ENCODE peak calls at places on chromosomes 1 and 21, in eight cellular contexts. B is stomach, R is transverse colon, W is uterus, T is thyroid gland, U is K562, E is sigmoid colon, M is body of pancreas. N is an unnamed sample.

GRCh38 chr1:192776998-192777397 is 31.8 kb upstream of the RGS2 start:
- DNase-seq in B (no peak), R (no peak), W (no peak), T (no peak), U (no peak), E (no peak), M (no peak), N (no peak)

GRCh38 chr1:44212355-44213221 is 683 bp upstream of the DMAP1 start:
- DNase-seq in B (no peak), R (no peak), W (no peak), T (no peak), U (no peak), E (no peak), M (no peak), N (no peak)

GRCh38 chr21:45532826-45533730 is 9.2 kb downstream of the SLC19A1 start:
- DNase-seq in B (peak; percentile 68), R (peak; percentile 90), W (no peak), T (peak; percentile 3), U (no peak), E (peak; percentile 59), M (no peak), N (peak; percentile 57)

GRCh38 chr1:188937965-188938551 is 1539.6 kb downstream of the BRINP3 start:
- DNase-seq in B (no peak), R (no peak), W (no peak), T (no peak), U (no peak), E (no peak), M (no peak), N (no peak)

GRCh38 chr1:240149488-240150094 is 57.9 kb downstream of the FMN2 start:
- DNase-seq in B (no peak), R (no peak), W (no peak), T (no peak), U (peak; percentile 31), E (no peak), M (no peak), N (no peak)

GRCh38 chr1:53525595-53525994 is 66.4 kb downstream of the DMRTB1 start:
- DNase-seq in B (no peak), R (no peak), W (no peak), T (no peak), U (peak; percentile 50), E (no peak), M (no peak), N (no peak)

GRCh38 chr1:108561731-108562326 is 1.9 kb downstream of the EEIG2 start:
- DNase-seq in B (peak; percentile 74), R (peak; percentile 92), W (peak; percentile 24), T (peak; percentile 63), U (peak; percentile 53), E (peak; percentile 66), M (peak; percentile 87), N (peak; percentile 42)

GRCh38 chr1:79845951-79846350 is 839.4 kb upstream of the ADGRL4 start:
- DNase-seq in B (no peak), R (no peak), W (no peak), T (no peak), U (no peak), E (no peak), M (no peak), N (no peak)

GRCh38 chr1:48596036-48596435 is 124.0 kb upstream of the SPATA6 start:
- DNase-seq in B (no peak), R (no peak), W (no peak), T (peak; percentile 8), U (no peak), E (no peak), M (no peak), N (no peak)

GRCh38 chr1:7888248-7889010 is 35.6 kb upstream of the UTS2 start:
- DNase-seq in B (no peak), R (no peak), W (no peak), T (no peak), U (no peak), E (no peak), M (no peak), N (no peak)

GRCh38 chr1:204001166-204001901 is 71.6 kb upstream of the SOX13 start:
- DNase-seq in B (no peak), R (no peak), W (no peak), T (no peak), U (no peak), E (no peak), M (no peak), N (no peak)

GRCh38 chr1:96968582-96969378 is 247.2 kb downstream of the PTBP2 start:
- DNase-seq in B (no peak), R (no peak), W (no peak), T (no peak), U (no peak), E (no peak), M (no peak), N (no peak)

DNA sequence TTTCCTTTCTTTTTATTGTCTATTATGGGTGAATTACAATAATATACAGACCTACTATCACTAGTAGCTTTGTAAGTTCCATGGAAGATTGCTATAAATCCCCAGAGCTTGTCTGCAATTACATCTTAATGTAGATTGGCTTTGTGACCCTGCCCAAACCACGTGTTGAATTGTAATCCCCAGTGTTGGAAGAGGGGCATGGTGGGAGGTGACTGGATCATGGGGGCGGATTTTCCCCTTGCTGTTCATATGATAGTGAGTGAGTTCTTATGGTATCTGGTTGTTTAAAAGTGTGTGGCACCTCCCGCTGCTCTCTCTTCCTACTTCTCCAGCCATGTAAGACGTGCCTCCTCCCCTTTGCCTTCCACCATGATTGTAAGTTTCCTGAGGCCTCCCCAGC is 34.9 kb upstream of the CDC42BPA start:
- DNase-seq in B (no peak), R (no peak), W (no peak), T (no peak), U (no peak), E (no peak), M (no peak), N (no peak)
- TF ChIP-seq CTCF in B (no peak), R (no peak), W (no peak), T (no peak), U (no peak), E (no peak), M (no peak), N (no peak)

GRCh38 chr1:27569506-27570382 is 34.2 kb downstream of the AHDC1 start:
- DNase-seq in B (no peak), R (no peak), W (no peak), T (no peak), U (peak; percentile 56), E (peak; percentile 74), M (no peak), N (no peak)

GRCh38 chr1:27567183-27567526 is 36.8 kb downstream of the AHDC1 start:
- DNase-seq in B (no peak), R (no peak), W (peak; percentile 33), T (no peak), U (no peak), E (no peak), M (no peak), N (no peak)

GRCh38 chr1:27567931-27568246 is 36.1 kb downstream of the AHDC1 start:
- DNase-seq in B (no peak), R (no peak), W (no peak), T (no peak), U (no peak), E (no peak), M (no peak), N (no peak)

GRCh38 chr1:27569088-27569459 is 34.9 kb downstream of the AHDC1 start:
- DNase-seq in B (no peak), R (no peak), W (no peak), T (no peak), U (no peak), E (peak; percentile 78), M (peak; percentile 49), N (no peak)

DNA sequence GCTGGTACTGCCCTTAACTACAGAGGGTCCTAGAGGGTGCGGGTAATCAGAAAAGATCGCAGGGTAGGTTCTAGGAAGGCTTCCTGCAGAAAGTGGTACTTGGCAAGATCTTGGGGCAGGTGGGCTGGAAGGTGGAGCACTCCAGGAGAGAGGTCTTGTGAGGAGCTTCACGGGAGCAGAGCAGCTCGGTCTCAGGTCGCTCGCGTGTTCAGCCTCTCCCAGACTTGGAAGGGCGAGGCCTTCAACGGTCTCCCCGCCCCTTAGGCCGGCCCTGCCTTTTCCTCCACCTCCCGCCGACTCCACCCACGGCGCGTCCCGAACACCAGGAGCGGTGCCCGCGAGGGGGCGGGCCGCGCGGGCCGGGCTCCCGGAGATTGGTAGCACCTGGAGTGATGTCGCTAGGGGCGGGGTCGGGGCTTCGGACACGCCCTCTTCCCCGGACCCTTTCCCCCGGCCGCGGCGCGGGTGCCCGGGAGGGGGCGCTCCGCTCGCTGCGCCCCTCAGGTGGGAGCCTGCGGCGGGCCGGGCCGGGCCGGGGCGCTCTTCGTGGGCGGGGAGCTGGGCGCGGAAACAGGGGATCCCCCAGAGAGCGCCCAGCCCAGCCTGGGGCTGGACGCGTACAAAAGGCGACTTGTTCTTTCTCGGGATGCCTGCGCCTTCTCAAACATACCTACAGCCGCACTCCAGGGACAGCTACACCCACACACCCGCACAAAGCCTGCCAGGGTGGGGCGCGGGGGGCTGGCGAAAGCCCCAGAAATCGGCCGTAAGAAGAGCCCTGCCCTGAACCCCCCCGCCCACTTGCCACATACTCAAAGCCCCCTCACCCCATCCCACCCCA is 35.5 kb downstream of the AHDC1 start:
- DNase-seq in B (peak; percentile 98), R (peak; percentile 98), W (peak; percentile 98), T (peak; percentile 99), U (peak; percentile 98), E (peak; percentile 98), M (peak; percentile 99), N (peak; percentile 97)
- TF ChIP-seq POLR2A in B (no peak), R (peak; percentile 92), W (peak; percentile 67), T (peak; percentile 89), U (no peak), E (peak; percentile 44), M (peak; percentile 63), N (peak; percentile 59)

DNA sequence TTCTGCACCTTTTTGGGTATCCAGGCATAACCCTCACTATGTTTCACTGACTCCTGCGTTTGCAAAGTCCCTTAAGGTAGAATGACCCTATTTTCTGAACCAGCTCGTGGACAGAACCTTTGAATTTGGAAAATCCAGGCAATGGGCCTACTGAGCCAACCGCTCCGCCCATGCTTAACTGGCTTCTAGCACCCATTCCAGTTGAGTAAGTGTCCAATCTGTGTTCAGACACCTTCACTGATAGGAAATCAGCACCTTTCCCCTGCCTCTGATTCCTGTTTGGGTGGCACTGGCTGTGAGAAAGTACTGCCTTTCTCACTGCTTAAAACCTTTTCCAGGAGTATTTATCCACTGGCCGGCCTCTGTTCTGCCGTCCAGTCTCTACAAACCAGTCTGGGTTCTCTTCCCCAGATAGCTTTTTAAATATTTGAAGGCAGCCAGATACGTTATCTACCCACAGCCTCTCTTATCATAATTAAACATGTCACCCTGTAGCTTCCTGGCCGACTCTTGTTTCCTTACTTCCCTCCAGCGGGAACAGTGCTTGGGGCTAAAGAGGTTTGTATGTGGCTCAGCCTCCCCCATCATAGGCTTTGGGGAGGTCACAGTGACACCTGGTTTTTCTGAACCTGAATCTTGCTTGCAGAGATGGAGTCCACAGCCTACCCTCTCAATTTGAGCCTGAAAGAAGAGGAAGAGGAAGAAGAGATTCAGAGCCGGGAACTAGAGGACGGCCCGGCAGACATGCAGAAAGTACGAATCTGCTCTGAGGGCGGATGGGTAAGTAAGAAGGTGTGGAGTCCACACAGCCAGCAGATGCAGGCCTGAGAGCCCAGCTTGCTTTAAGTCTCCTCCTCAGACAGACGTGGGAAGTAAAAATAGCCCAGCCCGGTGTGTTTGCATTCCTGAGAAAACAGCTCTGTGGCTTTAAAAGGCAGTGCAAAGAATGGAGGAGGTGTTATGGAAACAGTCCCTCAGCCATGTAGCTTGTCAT is 1.3 kb downstream of the POGK start:
- DNase-seq in B (peak; percentile 67), R (peak; percentile 30), W (no peak), T (peak; percentile 39), U (peak; percentile 70), E (no peak), M (peak; percentile 61), N (no peak)
- H3K4me1 ChIP-seq in B (peaks cover 68% of the 10 kb centered on the region), R (peaks cover 47% of the 10 kb centered on the region), W (peaks cover 17% of the 10 kb centered on the region), T (peaks cover 23% of the 10 kb centered on the region), U (peaks cover 26% of the 10 kb centered on the region), E (peaks cover 57% of the 10 kb centered on the region), M (peaks cover 64% of the 10 kb centered on the region), N (peaks cover 4% of the 10 kb centered on the region)

GRCh38 chr1:228706305-228706704 is 29.0 kb upstream of the RHOU start:
- DNase-seq in B (no peak), R (no peak), W (no peak), T (no peak), U (no peak), E (no peak), M (no peak), N (no peak)
- TF ChIP-seq CTCF in B (no peak), R (no peak), W (no peak), T (no peak), U (no peak), E (no peak), M (no peak), N (no peak)